ENCODE peak calls at places on chromosomes 7 and 10, in six cellular contexts. One of them, this sample, is unnamed.

GRCh38 chr7:101625076-101625914 is 3.8 kb downstream of the MYL10 start:
- DNase-seq in left lung: no peak
- DNase-seq in PC-3: no peak
- DNase-seq in GM12865: no peak
- DNase-seq in HCT116: no peak
- DNase-seq in GM13977: no peak
- DNase-seq in this sample: no peak

GRCh38 chr7:157910446-157910845 is 573.6 kb downstream of the DNAJB6 start:
- DNase-seq in left lung: peak
- DNase-seq in PC-3: no peak
- DNase-seq in GM12865: no peak
- DNase-seq in HCT116: no peak
- DNase-seq in GM13977: no peak
- DNase-seq in this sample: no peak

GRCh38 chr7:77328669-77329068 is 87.5 kb downstream of the GSAP start:
- DNase-seq in left lung: no peak
- DNase-seq in PC-3: peak
- DNase-seq in GM12865: peak
- DNase-seq in HCT116: no peak
- DNase-seq in GM13977: no peak
- DNase-seq in this sample: no peak

GRCh38 chr7:147483634-147484292 is 1106.8 kb upstream of the C7orf33 start:
- DNase-seq in left lung: no peak
- DNase-seq in PC-3: peak
- DNase-seq in GM12865: no peak
- DNase-seq in HCT116: no peak
- DNase-seq in GM13977: no peak
- DNase-seq in this sample: no peak

GRCh38 chr10:70458329-70459060 is 17.0 kb upstream of the NODAL start:
- DNase-seq in left lung: peak
- DNase-seq in PC-3: peak
- DNase-seq in GM12865: no peak
- DNase-seq in HCT116: no peak
- DNase-seq in GM13977: no peak
- DNase-seq in this sample: peak

GRCh38 chr10:73597346-73597745 is 6.2 kb upstream of the USP54 start:
- DNase-seq in left lung: no peak
- DNase-seq in PC-3: peak
- DNase-seq in GM12865: no peak
- DNase-seq in HCT116: no peak
- DNase-seq in GM13977: no peak
- DNase-seq in this sample: no peak

GRCh38 chr10:79184141-79184625 is 115.4 kb downstream of the ZMIZ1 start:
- DNase-seq in left lung: peak
- DNase-seq in PC-3: peak
- DNase-seq in GM12865: no peak
- DNase-seq in HCT116: peak
- DNase-seq in GM13977: no peak
- DNase-seq in this sample: no peak

GRCh38 chr7:45435846-45436245 is 138.3 kb upstream of the ADCY1 start:
- DNase-seq in left lung: no peak
- DNase-seq in PC-3: peak
- DNase-seq in GM12865: no peak
- DNase-seq in HCT116: no peak
- DNase-seq in GM13977: no peak
- DNase-seq in this sample: no peak

GRCh38 chr7:148185050-148185449 is 405.5 kb upstream of the C7orf33 start:
- DNase-seq in left lung: no peak
- DNase-seq in PC-3: no peak
- DNase-seq in GM12865: no peak
- DNase-seq in HCT116: no peak
- DNase-seq in GM13977: no peak
- DNase-seq in this sample: no peak

GRCh38 chr10:119343001-119343601 is 135.7 kb downstream of the GRK5 start:
- DNase-seq in left lung: no peak
- DNase-seq in PC-3: no peak
- DNase-seq in GM12865: no peak
- DNase-seq in HCT116: no peak
- DNase-seq in GM13977: no peak
- DNase-seq in this sample: no peak

GRCh38 chr10:71009031-71009605 is 120.8 kb upstream of the PCBD1 start:
- DNase-seq in left lung: no peak
- DNase-seq in PC-3: no peak
- DNase-seq in GM12865: no peak
- DNase-seq in HCT116: no peak
- DNase-seq in GM13977: no peak
- DNase-seq in this sample: no peak

GRCh38 chr10:114026189-114027040 is 17.3 kb upstream of the ADRB1 start:
- DNase-seq in left lung: no peak
- DNase-seq in PC-3: peak
- DNase-seq in GM12865: peak
- DNase-seq in HCT116: peak
- DNase-seq in GM13977: peak
- DNase-seq in this sample: no peak

GRCh38 chr10:128242641-128243040 is 116.4 kb upstream of the MKI67 start:
- DNase-seq in left lung: peak
- DNase-seq in PC-3: no peak
- DNase-seq in GM12865: no peak
- DNase-seq in HCT116: peak
- DNase-seq in GM13977: no peak
- DNase-seq in this sample: no peak

GRCh38 chr7:31443457-31443856 is 70.4 kb upstream of the ITPRID1 start:
- DNase-seq in left lung: no peak
- DNase-seq in PC-3: peak
- DNase-seq in GM12865: peak
- DNase-seq in HCT116: peak
- DNase-seq in GM13977: peak
- DNase-seq in this sample: no peak

GRCh38 chr10:110392860-110393732 is 88.4 kb upstream of the SMNDC1 start:
- DNase-seq in left lung: no peak
- DNase-seq in PC-3: no peak
- DNase-seq in GM12865: no peak
- DNase-seq in HCT116: no peak
- DNase-seq in GM13977: no peak
- DNase-seq in this sample: no peak

GRCh38 chr10:29386347-29386999 is 97.6 kb downstream of the LYZL1 start:
- DNase-seq in left lung: no peak
- DNase-seq in PC-3: peak
- DNase-seq in GM12865: peak
- DNase-seq in HCT116: no peak
- DNase-seq in GM13977: peak
- DNase-seq in this sample: no peak

GRCh38 chr10:24381235-24382010 is 172.5 kb downstream of the KIAA1217 start:
- DNase-seq in left lung: no peak
- DNase-seq in PC-3: no peak
- DNase-seq in GM12865: no peak
- DNase-seq in HCT116: no peak
- DNase-seq in GM13977: no peak
- DNase-seq in this sample: no peak

GRCh38 chr7:156167417-156167807 is 355.1 kb upstream of the SHH start:
- DNase-seq in left lung: no peak
- DNase-seq in PC-3: no peak
- DNase-seq in GM12865: no peak
- DNase-seq in HCT116: no peak
- DNase-seq in GM13977: no peak
- DNase-seq in this sample: no peak

GRCh38 chr7:44284216-44284615 is 41.2 kb downstream of the CAMK2B start:
- DNase-seq in left lung: peak
- DNase-seq in PC-3: no peak
- DNase-seq in GM12865: no peak
- DNase-seq in HCT116: no peak
- DNase-seq in GM13977: no peak
- DNase-seq in this sample: no peak

GRCh38 chr7:74087791-74088453 is 4.3 kb downstream of the LIMK1 start:
- DNase-seq in left lung: no peak
- DNase-seq in PC-3: no peak
- DNase-seq in GM12865: no peak
- DNase-seq in HCT116: no peak
- DNase-seq in GM13977: no peak
- DNase-seq in this sample: no peak

GRCh38 chr10:11913184-11913641 is 90.1 kb downstream of the PROSER2 start:
- DNase-seq in left lung: no peak
- DNase-seq in PC-3: no peak
- DNase-seq in GM12865: no peak
- DNase-seq in HCT116: no peak
- DNase-seq in GM13977: no peak
- DNase-seq in this sample: no peak

GRCh38 chr7:140003913-140004382 is 58.8 kb downstream of the PARP12 start:
- DNase-seq in left lung: no peak
- DNase-seq in PC-3: peak
- DNase-seq in GM12865: peak
- DNase-seq in HCT116: peak
- DNase-seq in GM13977: peak
- DNase-seq in this sample: peak

GRCh38 chr10:58546137-58546536 is 33.5 kb downstream of the BICC1 start:
- DNase-seq in left lung: no peak
- DNase-seq in PC-3: no peak
- DNase-seq in GM12865: no peak
- DNase-seq in HCT116: no peak
- DNase-seq in GM13977: no peak
- DNase-seq in this sample: no peak

GRCh38 chr10:8852546-8852945 is 798.1 kb downstream of the GATA3 start:
- DNase-seq in left lung: no peak
- DNase-seq in PC-3: no peak
- DNase-seq in GM12865: no peak
- DNase-seq in HCT116: no peak
- DNase-seq in GM13977: no peak
- DNase-seq in this sample: no peak

GRCh38 chr7:123494193-123494796 is 40.1 kb downstream of the IQUB start:
- DNase-seq in left lung: no peak
- DNase-seq in PC-3: peak
- DNase-seq in GM12865: peak
- DNase-seq in HCT116: peak
- DNase-seq in GM13977: peak
- DNase-seq in this sample: no peak

GRCh38 chr7:129975309-129975708 is 22.5 kb upstream of the UBE2H start:
- DNase-seq in left lung: no peak
- DNase-seq in PC-3: no peak
- DNase-seq in GM12865: no peak
- DNase-seq in HCT116: no peak
- DNase-seq in GM13977: no peak
- DNase-seq in this sample: no peak

GRCh38 chr7:92057375-92057774 is 76.9 kb downstream of the CYP51A1 start:
- DNase-seq in left lung: no peak
- DNase-seq in PC-3: peak
- DNase-seq in GM12865: no peak
- DNase-seq in HCT116: no peak
- DNase-seq in GM13977: no peak
- DNase-seq in this sample: no peak

GRCh38 chr10:14244147-14244546 is 86.6 kb downstream of the FRMD4A start:
- DNase-seq in left lung: no peak
- DNase-seq in PC-3: no peak
- DNase-seq in GM12865: no peak
- DNase-seq in HCT116: peak
- DNase-seq in GM13977: no peak
- DNase-seq in this sample: no peak

GRCh38 chr10:14240253-14241189 is 90.2 kb downstream of the FRMD4A start:
- DNase-seq in left lung: no peak
- DNase-seq in PC-3: no peak
- DNase-seq in GM12865: peak
- DNase-seq in HCT116: no peak
- DNase-seq in GM13977: no peak
- DNase-seq in this sample: no peak

GRCh38 chr10:14236341-14236740 is 94.4 kb downstream of the FRMD4A start:
- DNase-seq in left lung: no peak
- DNase-seq in PC-3: no peak
- DNase-seq in GM12865: no peak
- DNase-seq in HCT116: no peak
- DNase-seq in GM13977: no peak
- DNase-seq in this sample: no peak

GRCh38 chr10:14244801-14245211 is 85.9 kb downstream of the FRMD4A start:
- DNase-seq in left lung: no peak
- DNase-seq in PC-3: peak
- DNase-seq in GM12865: no peak
- DNase-seq in HCT116: peak
- DNase-seq in GM13977: no peak
- DNase-seq in this sample: no peak

GRCh38 chr10:14241196-14241595 is 89.5 kb downstream of the FRMD4A start:
- DNase-seq in left lung: no peak
- DNase-seq in PC-3: no peak
- DNase-seq in GM12865: no peak
- DNase-seq in HCT116: no peak
- DNase-seq in GM13977: no peak
- DNase-seq in this sample: no peak
- TF ChIP-seq CTCF in left lung: no peak
- TF ChIP-seq CTCF in PC-3: no peak
- TF ChIP-seq CTCF in GM12865: no peak
- TF ChIP-seq CTCF in HCT116: no peak
- TF ChIP-seq CTCF in GM13977: no peak
- TF ChIP-seq CTCF in this sample: no peak

GRCh38 chr7:41621953-41622831 is 80.7 kb downstream of the INHBA start:
- DNase-seq in left lung: no peak
- DNase-seq in PC-3: peak
- DNase-seq in GM12865: no peak
- DNase-seq in HCT116: no peak
- DNase-seq in GM13977: no peak
- DNase-seq in this sample: no peak
- TF ChIP-seq CTCF in left lung: no peak
- TF ChIP-seq CTCF in PC-3: no peak
- TF ChIP-seq CTCF in GM12865: no peak
- TF ChIP-seq CTCF in HCT116: no peak
- TF ChIP-seq CTCF in GM13977: no peak
- TF ChIP-seq CTCF in this sample: no peak

GRCh38 chr7:121595949-121596692 is 200.0 kb upstream of the FAM3C start:
- DNase-seq in left lung: no peak
- DNase-seq in PC-3: no peak
- DNase-seq in GM12865: no peak
- DNase-seq in HCT116: no peak
- DNase-seq in GM13977: no peak
- DNase-seq in this sample: no peak
- TF ChIP-seq CTCF in left lung: no peak
- TF ChIP-seq CTCF in PC-3: no peak
- TF ChIP-seq CTCF in GM12865: no peak
- TF ChIP-seq CTCF in HCT116: no peak
- TF ChIP-seq CTCF in GM13977: no peak
- TF ChIP-seq CTCF in this sample: no peak

DNA sequence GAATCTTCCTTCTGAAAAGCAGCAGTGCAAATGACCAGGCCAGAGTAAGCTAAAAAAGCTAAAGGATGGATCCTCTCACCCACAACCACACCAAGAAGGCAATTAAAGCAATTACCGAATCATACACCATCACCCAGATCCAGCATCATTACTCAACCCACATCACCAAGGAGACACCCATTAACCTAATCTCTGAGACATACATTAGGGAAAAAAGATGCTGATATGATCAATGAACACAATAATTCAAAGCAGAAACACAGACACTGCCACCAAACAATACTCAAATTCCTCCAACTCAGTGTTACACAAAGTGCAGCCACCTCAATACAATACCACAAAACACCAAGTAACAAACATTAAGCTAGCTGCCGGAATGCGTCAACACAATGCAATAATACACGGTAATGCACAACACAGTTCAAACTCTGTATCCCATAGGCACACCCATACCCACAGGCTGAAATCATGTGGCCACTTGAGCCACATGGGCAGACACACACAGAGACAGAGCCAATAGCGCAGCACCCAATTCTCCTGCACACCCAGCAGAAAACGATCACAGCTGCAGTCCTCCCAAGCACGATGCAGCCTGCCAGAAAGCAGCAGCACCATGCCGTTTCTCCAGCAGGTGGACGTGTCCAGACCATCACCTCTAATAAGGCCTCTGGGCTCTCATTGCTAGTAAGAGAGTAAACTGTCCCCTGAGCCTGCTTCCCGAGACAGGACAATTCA is 21.5 kb downstream of the PAX2 start:
- DNase-seq in left lung: no peak
- DNase-seq in PC-3: no peak
- DNase-seq in GM12865: no peak
- DNase-seq in HCT116: no peak
- DNase-seq in GM13977: no peak
- DNase-seq in this sample: no peak
- TF ChIP-seq CTCF in left lung: no peak
- TF ChIP-seq CTCF in PC-3: peak
- TF ChIP-seq CTCF in GM12865: no peak
- TF ChIP-seq CTCF in HCT116: peak
- TF ChIP-seq CTCF in GM13977: no peak
- TF ChIP-seq CTCF in this sample: peak

This sample was measured in neural crest cell.